ENCODE peak calls at places on chromosome 15, in seven cellular contexts. N, M, A, U, O, P and V are unnamed samples.

GRCh38 chr15:62847900-62848489 is 194.6 kb upstream of the TPM1 start:
- DNase-seq in N (peak), M (peak), A (peak), U (peak), O (peak), P (peak), V (no peak)

GRCh38 chr15:63465104-63465503 is 39.3 kb upstream of the USP3 start:
- DNase-seq in N (peak), M (no peak), A (no peak), U (no peak), O (no peak), P (no peak), V (no peak)

GRCh38 chr15:74511583-74511982 is 29.4 kb upstream of the ARID3B start:
- DNase-seq in N (no peak), M (no peak), A (no peak), U (no peak), O (no peak), P (no peak), V (no peak)

GRCh38 chr15:68749365-68750141 is 71.1 kb downstream of the ANP32A start:
- DNase-seq in N (no peak), M (no peak), A (no peak), U (no peak), O (no peak), P (no peak), V (no peak)

GRCh38 chr15:53802672-53803071 is 43.2 kb upstream of the WDR72 start:
- DNase-seq in N (no peak), M (no peak), A (no peak), U (no peak), O (no peak), P (no peak), V (no peak)

GRCh38 chr15:39194431-39194830 is 386.4 kb upstream of the THBS1 start:
- DNase-seq in N (peak), M (no peak), A (no peak), U (no peak), O (no peak), P (no peak), V (peak)

GRCh38 chr15:25088261-25088790 is 133.5 kb downstream of the SNRPN start:
- DNase-seq in N (no peak), M (no peak), A (no peak), U (no peak), O (no peak), P (no peak), V (no peak)

GRCh38 chr15:60910202-60910601 is 318.9 kb downstream of the RORA start:
- DNase-seq in N (no peak), M (no peak), A (no peak), U (no peak), O (no peak), P (no peak), V (no peak)

GRCh38 chr15:47616876-47617275 is 100.4 kb upstream of the SEMA6D start:
- DNase-seq in N (no peak), M (no peak), A (no peak), U (no peak), O (no peak), P (no peak), V (peak)

GRCh38 chr15:101315736-101316135 is 20.7 kb upstream of the SNRPA1 start:
- DNase-seq in N (no peak), M (no peak), A (no peak), U (no peak), O (no peak), P (peak), V (no peak)

GRCh38 chr15:89332446-89332845 is 2.2 kb downstream of the POLG start:
- DNase-seq in N (peak), M (peak), A (peak), U (peak), O (no peak), P (no peak), V (no peak)

GRCh38 chr15:70324001-70324974 is 226.6 kb upstream of the TLE3 start:
- DNase-seq in N (peak), M (no peak), A (no peak), U (no peak), O (no peak), P (no peak), V (peak)

GRCh38 chr15:42593143-42593542 is 17.7 kb downstream of the STARD9 start:
- DNase-seq in N (no peak), M (no peak), A (no peak), U (no peak), O (no peak), P (no peak), V (no peak)

GRCh38 chr15:56969265-56969895 is 50.9 kb downstream of the TCF12 start:
- DNase-seq in N (no peak), M (no peak), A (no peak), U (no peak), O (no peak), P (no peak), V (peak)

GRCh38 chr15:74422723-74423442 is 10.9 kb downstream of the SEMA7A start:
- DNase-seq in N (no peak), M (no peak), A (no peak), U (peak), O (no peak), P (no peak), V (no peak)

GRCh38 chr15:33086500-33087141 is 107.9 kb downstream of the FMN1 start:
- DNase-seq in N (peak), M (peak), A (no peak), U (peak), O (no peak), P (no peak), V (peak)

GRCh38 chr15:80701676-80702311 is 6.7 kb downstream of the ABHD17C start:
- DNase-seq in N (no peak), M (no peak), A (no peak), U (no peak), O (no peak), P (no peak), V (no peak)

GRCh38 chr15:100601158-100601557 is 826 bp downstream of the LINS1 start:
- DNase-seq in N (peak), M (no peak), A (peak), U (peak), O (peak), P (no peak), V (no peak)

GRCh38 chr15:48253186-48253585 is 47.1 kb downstream of the SLC12A1 start:
- DNase-seq in N (no peak), M (no peak), A (no peak), U (no peak), O (no peak), P (no peak), V (no peak)

GRCh38 chr15:92580521-92580920 is 75.1 kb downstream of the FAM174B start:
- DNase-seq in N (no peak), M (no peak), A (no peak), U (no peak), O (no peak), P (no peak), V (no peak)

GRCh38 chr15:33766329-33766728 is 202.0 kb upstream of the CHRM5 start:
- DNase-seq in N (peak), M (no peak), A (no peak), U (no peak), O (no peak), P (no peak), V (no peak)

GRCh38 chr15:29750754-29751153 is 71.5 kb downstream of the TJP1 start:
- DNase-seq in N (no peak), M (no peak), A (no peak), U (no peak), O (no peak), P (no peak), V (no peak)

GRCh38 chr15:60054472-60054871 is 50.4 kb downstream of the FOXB1 start:
- DNase-seq in N (no peak), M (no peak), A (no peak), U (no peak), O (no peak), P (no peak), V (no peak)

GRCh38 chr15:91924842-91925495 is 71.5 kb downstream of the SLCO3A1 start:
- DNase-seq in N (no peak), M (no peak), A (no peak), U (no peak), O (no peak), P (no peak), V (no peak)

GRCh38 chr15:90413411-90414379 is 25.7 kb downstream of the IQGAP1 start:
- DNase-seq in N (peak), M (no peak), A (no peak), U (no peak), O (no peak), P (no peak), V (no peak)
- H3K4me3 ChIP-seq in N (no peak), M (peak), A (no peak), U (no peak), O (peak), P (no peak), V (no peak)

GRCh38 chr15:65431731-65432130 is 9.0 kb upstream of the IGDCC4 start:
- DNase-seq in N (no peak), M (no peak), A (no peak), U (no peak), O (no peak), P (no peak), V (no peak)

DNA sequence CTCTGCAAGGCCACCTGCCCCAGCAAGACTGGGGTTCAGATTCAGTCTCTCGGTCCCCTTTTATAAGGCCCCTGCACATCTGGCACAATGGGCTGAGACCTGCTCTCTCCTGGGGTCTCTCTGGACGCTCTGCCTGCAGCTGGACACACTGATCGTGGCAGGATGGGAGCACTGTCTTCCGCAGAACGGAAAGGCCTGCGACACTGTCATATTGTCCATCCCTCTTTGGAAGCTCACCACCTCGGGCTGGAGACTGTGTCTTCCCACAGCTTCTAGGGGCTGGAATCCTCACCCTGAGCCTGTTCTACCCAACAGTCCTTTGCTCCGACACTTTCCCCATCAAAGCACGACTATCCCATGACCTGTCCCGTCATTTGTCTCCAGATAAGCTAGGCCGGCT is 11.5 kb upstream of the IGDCC4 start:
- DNase-seq in N (no peak), M (no peak), A (no peak), U (no peak), O (no peak), P (no peak), V (no peak)
- TF ChIP-seq CTCF in N (no peak), M (no peak), A (no peak), U (no peak), O (no peak), P (no peak), V (no peak)

GRCh38 chr15:95295905-95296618 is 1034.4 kb upstream of the NR2F2 start:
- DNase-seq in N (no peak), M (no peak), A (no peak), U (no peak), O (no peak), P (no peak), V (no peak)

GRCh38 chr15:95300958-95301357 is 1029.5 kb upstream of the NR2F2 start:
- DNase-seq in N (peak), M (no peak), A (no peak), U (no peak), O (no peak), P (no peak), V (no peak)

GRCh38 chr15:95295311-95295710 is 1035.2 kb upstream of the NR2F2 start:
- DNase-seq in N (no peak), M (no peak), A (no peak), U (no peak), O (no peak), P (no peak), V (no peak)

GRCh38 chr15:95296626-95297025 is 1033.9 kb upstream of the NR2F2 start:
- DNase-seq in N (no peak), M (no peak), A (no peak), U (peak), O (no peak), P (no peak), V (no peak)

GRCh38 chr15:95298729-95299128 is 1031.8 kb upstream of the NR2F2 start:
- DNase-seq in N (no peak), M (no peak), A (no peak), U (no peak), O (no peak), P (no peak), V (no peak)
- H3K4me3 ChIP-seq in N (no peak), M (no peak), A (no peak), U (no peak), O (no peak), P (no peak), V (no peak)

GRCh38 chr15:58839485-58839884 is 68.4 kb downstream of the MINDY2 start:
- DNase-seq in N (peak), M (no peak), A (no peak), U (no peak), O (no peak), P (no peak), V (peak)
- TF ChIP-seq CTCF in N (peak), M (peak), A (peak), U (peak), O (no peak), P (peak), V (peak)

GRCh38 chr15:78938608-78939488 is 6.0 kb downstream of the CTSH start:
- DNase-seq in N (no peak), M (no peak), A (no peak), U (no peak), O (no peak), P (no peak), V (no peak)
- H3K4me3 ChIP-seq in N (no peak), M (no peak), A (no peak), U (no peak), O (peak), P (no peak), V (no peak)

DNA sequence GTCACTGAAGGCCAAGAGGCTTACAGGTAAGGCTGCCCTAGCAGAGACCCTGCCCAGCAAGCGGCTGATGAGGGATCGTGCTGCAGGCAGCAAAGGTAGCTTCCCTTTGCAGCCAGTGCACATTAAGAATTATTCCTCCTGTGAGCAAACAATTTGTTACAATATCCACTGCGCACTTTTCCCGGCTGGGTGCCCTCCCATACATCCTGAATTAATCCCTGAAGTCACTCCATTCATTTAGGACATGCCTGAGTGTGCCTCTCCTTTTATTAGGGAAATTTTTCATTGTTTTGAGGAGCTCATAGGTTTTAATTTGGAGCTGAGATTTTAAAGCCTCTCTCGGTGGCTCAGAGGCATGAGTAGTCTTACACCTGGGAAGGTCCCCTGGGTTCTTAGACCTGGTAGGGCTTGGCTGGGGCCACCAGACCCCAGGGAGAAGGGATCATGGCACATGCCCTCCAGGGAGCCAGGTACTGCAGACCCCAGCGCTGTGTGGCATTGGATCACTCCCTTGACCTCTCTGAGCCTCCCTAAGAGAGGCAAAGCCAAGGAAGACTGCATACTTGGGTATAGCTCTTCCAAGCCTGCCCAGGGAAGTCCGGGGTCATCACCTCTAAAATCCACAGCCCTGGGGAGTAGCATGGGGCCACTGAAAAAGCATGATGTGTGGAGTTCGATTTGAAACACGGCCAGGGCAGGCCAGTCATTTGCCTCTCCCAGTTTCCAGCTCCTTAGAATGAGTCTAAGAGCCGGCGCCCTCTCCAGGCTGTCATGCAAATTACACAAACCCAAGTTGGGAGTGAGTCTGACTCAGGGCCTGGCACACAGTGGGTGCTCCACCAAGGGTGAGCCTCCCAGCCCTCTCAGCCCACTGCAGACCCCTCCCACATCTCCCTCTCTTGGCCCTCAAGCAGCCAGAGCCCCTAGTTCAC is 151.9 kb upstream of the LINGO1 start:
- DNase-seq in N (peak), M (peak), A (peak), U (no peak), O (no peak), P (peak), V (no peak)
- TF ChIP-seq CTCF in N (peak), M (peak), A (peak), U (peak), O (no peak), P (no peak), V (no peak)

GRCh38 chr15:41584636-41585139 is 25.7 kb downstream of the TYRO3 start:
- DNase-seq in N (no peak), M (no peak), A (no peak), U (no peak), O (no peak), P (no peak), V (no peak)
- H3K4me3 ChIP-seq in N (peak), M (no peak), A (peak), U (no peak), O (peak), P (no peak), V (no peak)

DNA sequence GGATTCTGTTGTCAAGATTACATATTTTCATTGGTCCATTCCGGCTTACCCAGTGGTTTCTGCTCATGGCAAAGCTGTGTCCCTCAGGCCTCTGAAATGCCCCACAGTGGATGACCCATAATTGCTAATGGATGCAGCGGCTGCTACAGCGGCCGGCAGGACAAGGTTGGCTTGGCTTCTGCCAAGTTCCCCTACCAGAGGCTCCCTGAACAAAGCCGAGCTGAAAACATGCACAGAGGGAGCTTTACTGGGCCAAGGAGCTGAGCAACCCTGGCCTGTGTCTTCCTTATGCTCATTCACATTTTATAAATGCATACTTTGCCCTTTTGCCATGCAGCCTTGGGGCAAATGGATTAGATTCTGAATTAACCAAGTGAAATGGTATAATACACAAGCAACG is 150.5 kb downstream of the NTRK3 start:
- DNase-seq in N (no peak), M (no peak), A (no peak), U (no peak), O (no peak), P (no peak), V (no peak)
- TF ChIP-seq CTCF in N (no peak), M (no peak), A (no peak), U (no peak), O (no peak), P (no peak), V (no peak)

GRCh38 chr15:76840830-76841460 is 64.2 kb downstream of the SCAPER start:
- DNase-seq in N (peak), M (peak), A (no peak), U (peak), O (no peak), P (no peak), V (peak)
- H3K4me3 ChIP-seq in N (no peak), M (no peak), A (no peak), U (no peak), O (no peak), P (no peak), V (no peak)

DNA sequence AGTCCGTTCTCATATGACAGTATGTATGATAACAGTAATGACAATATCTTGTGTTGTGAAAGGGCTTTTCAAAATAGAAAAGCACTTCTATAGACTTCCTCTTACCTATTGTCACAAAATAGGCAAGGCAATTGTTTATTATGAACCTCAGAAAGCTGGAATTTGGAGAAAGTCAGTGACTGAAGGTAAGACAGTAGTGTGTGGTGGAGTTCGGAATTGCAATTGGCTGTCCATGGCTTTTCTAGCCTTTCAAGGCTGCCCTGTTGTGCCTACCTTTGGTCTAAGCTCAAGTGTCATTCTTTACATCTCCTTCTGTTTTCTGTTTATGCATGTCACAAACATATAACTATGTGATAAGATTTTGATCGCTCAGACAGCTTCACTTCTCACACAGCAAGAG is 219.3 kb upstream of the NR2E3 start:
- DNase-seq in N (no peak), M (no peak), A (no peak), U (no peak), O (no peak), P (no peak), V (no peak)
- TF ChIP-seq CTCF in N (peak), M (peak), A (peak), U (no peak), O (no peak), P (no peak), V (no peak)